ENCODE peak calls at places on chromosomes 4 and X, in ten cellular contexts. A is CD8-positive, alpha-beta T cell; F is AML-193; W is psoas muscle; M is suprapubic skin; V is SHP77; S is NCI-H1694 treated with DMSO at 0.1 percent for 48 hours; N is stimulated activated CD4-positive, alpha-beta T cell treated with anti-CD3 and anti-CD28 coated beads, Interleukin-1b, Interleukin-23, amount 100 ng/mL, for 4 hours; P is endodermal cell; K is Ammon's horn. R is an unnamed sample.

GRCh38 chr4:175451238-175451965 is 360.7 kb downstream of the GPM6A start:
- DNase-seq in A (no peak), F (no peak), W (no peak), M (no peak), V (no peak), S (no peak), N (no peak), P (no peak), K (no peak), R (no peak)

GRCh38 chrX:12319012-12319519 is 180.8 kb downstream of the FRMPD4 start:
- DNase-seq in A (no peak), F (no peak), W (no peak), M (no peak), V (no peak), S (no peak), N (no peak), P (no peak), K (peak; percentile 38), R (no peak)

GRCh38 chr4:37889849-37890500 is 909 bp upstream of the TBC1D1 start:
- DNase-seq in A (no peak), F (no peak), W (peak; percentile 59), M (no peak), V (no peak), S (no peak), N (no peak), P (peak; percentile 63), K (peak; percentile 65), R (no peak)

GRCh38 chrX:125475482-125475881 is 155.8 kb downstream of the TEX13C start:
- DNase-seq in A (no peak), F (no peak), W (no peak), M (no peak), V (no peak), S (no peak), N (no peak), P (no peak), K (no peak), R (no peak)

GRCh38 chr4:87872043-87872442 is 39.3 kb downstream of the MEPE start:
- DNase-seq in A (no peak), F (no peak), W (no peak), M (no peak), V (no peak), S (no peak), N (no peak), P (no peak), K (no peak), R (no peak)

GRCh38 chrX:22081475-22082092 is 49.5 kb downstream of the PHEX start:
- DNase-seq in A (peak; percentile 10), F (peak; percentile 5), W (peak; percentile 53), M (no peak), V (no peak), S (peak; percentile 13), N (peak; percentile 46), P (peak; percentile 86), K (no peak), R (no peak)

GRCh38 chrX:133655914-133656265 is 240.6 kb upstream of the GPC4 start:
- DNase-seq in A (no peak), F (no peak), W (no peak), M (no peak), V (no peak), S (no peak), N (no peak), P (no peak), K (no peak), R (no peak)

GRCh38 chrX:40513835-40514234 is 66.9 kb upstream of the ATP6AP2 start:
- DNase-seq in A (no peak), F (no peak), W (no peak), M (no peak), V (no peak), S (no peak), N (no peak), P (no peak), K (no peak), R (no peak)

GRCh38 chrX:96387801-96388200 is 296.8 kb upstream of the DIAPH2 start:
- DNase-seq in A (no peak), F (no peak), W (no peak), M (no peak), V (no peak), S (no peak), N (no peak), P (no peak), K (no peak), R (no peak)

GRCh38 chr4:39514888-39515401 is 12.3 kb downstream of the UGDH start:
- DNase-seq in A (no peak), F (no peak), W (no peak), M (no peak), V (no peak), S (no peak), N (no peak), P (no peak), K (no peak), R (no peak)

GRCh38 chr4:103024996-103025395 is 5.5 kb upstream of the SLC9B1 start:
- DNase-seq in A (no peak), F (no peak), W (no peak), M (no peak), V (no peak), S (no peak), N (no peak), P (no peak), K (no peak), R (no peak)

GRCh38 chrX:154458116-154458953 is at the start of gene PLXNA3:
- DNase-seq in A (peak; percentile 61), F (no peak), W (peak; percentile 68), M (no peak), V (no peak), S (no peak), N (peak; percentile 59), P (peak; percentile 68), K (peak; percentile 9), R (no peak)

GRCh38 chr4:153529646-153530045 is 63.5 kb downstream of the TMEM131L start:
- DNase-seq in A (no peak), F (peak; percentile 77), W (no peak), M (no peak), V (no peak), S (peak; percentile 50), N (no peak), P (no peak), K (no peak), R (no peak)

GRCh38 chr4:42519803-42520417 is 122.6 kb downstream of the SHISA3 start:
- DNase-seq in A (peak; percentile 5), F (peak; percentile 40), W (no peak), M (no peak), V (peak; percentile 10), S (peak; percentile 15), N (no peak), P (peak; percentile 73), K (peak; percentile 69), R (no peak)

GRCh38 chrX:17472424-17472823 is 97.4 kb downstream of the NHS start:
- DNase-seq in A (no peak), F (no peak), W (no peak), M (no peak), V (no peak), S (no peak), N (no peak), P (no peak), K (no peak), R (no peak)

GRCh38 chrX:17395154-17395553 is 20.2 kb downstream of the NHS start:
- DNase-seq in A (no peak), F (no peak), W (no peak), M (no peak), V (no peak), S (no peak), N (no peak), P (no peak), K (no peak), R (no peak)

GRCh38 chrX:72031634-72032033 is 100.1 kb downstream of the RTL5 start:
- DNase-seq in A (no peak), F (no peak), W (no peak), M (no peak), V (no peak), S (no peak), N (no peak), P (no peak), K (no peak), R (no peak)

GRCh38 chr4:168840988-168841681 is 168.9 kb downstream of the CBR4 start:
- DNase-seq in A (no peak), F (no peak), W (no peak), M (no peak), V (no peak), S (no peak), N (no peak), P (no peak), K (peak; percentile 47), R (no peak)

GRCh38 chrX:100687546-100687945 is 43.5 kb downstream of the SRPX2 start:
- DNase-seq in A (no peak), F (no peak), W (no peak), M (no peak), V (no peak), S (no peak), N (no peak), P (no peak), K (no peak), R (no peak)